ENCODE peak calls at places on chromosomes 16 and 17, in six cellular contexts. U is A673, Z is NCI-H2107, C is foreskin fibroblast, M is HS-5, K is DMS153. A is an unnamed sample.

GRCh38 chr16:14028207-14028606 is 42.9 kb upstream of the MRTFB start:
- DNase-seq in Z (peak; percentile 45), U (no peak), M (no peak), C (no peak), K (no peak), A (no peak)

GRCh38 chr16:4489030-4489429 is 12.8 kb downstream of the HMOX2 start:
- DNase-seq in U (no peak), K (no peak), M (peak; percentile 76), Z (no peak), C (peak; percentile 74), A (peak; percentile 48)

GRCh38 chr16:84553873-84554399 is 49.5 kb upstream of the MEAK7 start:
- DNase-seq in Z (no peak), C (no peak), M (no peak), U (no peak), K (no peak), A (no peak)

GRCh38 chr17:20127660-20128413 is 118.7 kb downstream of the SPECC1 start:
- DNase-seq in C (peak; percentile 69), U (no peak), M (no peak), Z (no peak), K (no peak), A (no peak)

GRCh38 chr17:45780921-45781320 is 3.2 kb upstream of the CRHR1 start:
- DNase-seq in M (no peak), C (peak; percentile 52), U (no peak), Z (no peak), K (no peak), A (no peak)

GRCh38 chr16:85395207-85395912 is 217.8 kb upstream of the GSE1 start:
- DNase-seq in U (peak; percentile 92), M (peak; percentile 64), K (peak; percentile 96), Z (peak; percentile 77), C (peak; percentile 99), A (peak; percentile 99)

GRCh38 chr16:52581530-52581929 is 34.6 kb upstream of the TOX3 start:
- DNase-seq in K (no peak), Z (no peak), U (peak; percentile 58), C (no peak), M (no peak), A (no peak)

GRCh38 chr17:79000396-79001189 is 9.0 kb downstream of the CANT1 start:
- DNase-seq in M (no peak), K (no peak), U (no peak), C (no peak), Z (no peak), A (no peak)

GRCh38 chr17:65656390-65657250 is 95.2 kb upstream of the AXIN2 start:
- DNase-seq in M (no peak), Z (no peak), C (peak; percentile 45), K (no peak), U (no peak), A (no peak)

GRCh38 chr16:20611350-20611902 is 35.3 kb upstream of the ACSM2B start:
- DNase-seq in C (no peak), Z (peak; percentile 42), U (no peak), M (no peak), K (peak; percentile 44), A (no peak)

GRCh38 chr17:61389670-61390478 is 9.8 kb upstream of the TBX2 start:
- DNase-seq in K (no peak), U (peak; percentile 60), C (peak; percentile 61), Z (no peak), M (no peak), A (no peak)

GRCh38 chr17:20267459-20267842 is 199.9 kb downstream of the LGALS9B start:
- DNase-seq in Z (no peak), U (peak; percentile 38), C (no peak), M (no peak), K (no peak), A (no peak)

GRCh38 chr16:53369921-53370320 is 64.3 kb upstream of the RBL2 start:
- DNase-seq in U (no peak), K (no peak), C (peak; percentile 53), M (no peak), Z (no peak), A (no peak)

GRCh38 chr17:82416264-82416663 is 1.9 kb upstream of the HEXD start:
- DNase-seq in Z (no peak), M (no peak), K (no peak), C (no peak), U (no peak), A (no peak)

GRCh38 chr17:21376835-21377690 is 906 bp downstream of the KCNJ12 start:
- DNase-seq in U (peak; percentile 35), C (peak; percentile 51), M (no peak), Z (no peak), K (no peak), A (peak; percentile 72)

GRCh38 chr17:60817187-60817586 is 139.5 kb downstream of the BCAS3 start:
- DNase-seq in C (peak; percentile 84), Z (no peak), U (peak; percentile 18), K (no peak), M (peak; percentile 71), A (peak; percentile 49)

GRCh38 chr16:56278196-56278855 is 87.0 kb downstream of the GNAO1 start:
- DNase-seq in K (no peak), C (no peak), Z (no peak), M (no peak), U (no peak), A (no peak)

GRCh38 chr17:4658478-4659305 is 17.2 kb upstream of the ALOX15 start:
- DNase-seq in K (no peak), U (no peak), Z (no peak), C (peak; percentile 30), M (no peak), A (peak; percentile 69)

GRCh38 chr16:683396-684066 is 603 bp downstream of the JMJD8 start:
- DNase-seq in U (no peak), M (no peak), K (no peak), Z (no peak), C (peak; percentile 43), A (no peak)

GRCh38 chr17:58325289-58325726 is 3.3 kb downstream of the TSPOAP1 start:
- DNase-seq in U (no peak), Z (no peak), K (no peak), M (no peak), C (no peak), A (no peak)

GRCh38 chr17:43817826-43818225 is 15.1 kb downstream of the MPP3 start:
- DNase-seq in M (no peak), C (no peak), U (no peak), Z (no peak), K (no peak), A (no peak)

GRCh38 chr16:71255721-71256120 is 25.2 kb upstream of the HYDIN start:
- DNase-seq in C (no peak), K (no peak), Z (no peak), M (no peak), U (no peak), A (no peak)

GRCh38 chr17:82245144-82246039 is 16.6 kb downstream of the SLC16A3 start:
- DNase-seq in U (no peak), M (no peak), C (no peak), K (no peak), Z (no peak), A (no peak)

GRCh38 chr16:9612267-9612666 is 520.8 kb downstream of the HAPSTR1 start:
- DNase-seq in U (peak; percentile 9), M (no peak), C (no peak), K (no peak), Z (no peak), A (no peak)

GRCh38 chr17:48427598-48427997 is 2.4 kb downstream of the SKAP1 start:
- DNase-seq in K (no peak), C (no peak), Z (no peak), U (peak; percentile 14), M (no peak), A (no peak)

GRCh38 chr16:51815527-51815926 is 664.5 kb upstream of the SALL1 start:
- DNase-seq in C (no peak), M (no peak), Z (no peak), K (no peak), U (no peak), A (no peak)

GRCh38 chr16:19084139-19084538 is 16.7 kb downstream of the COQ7 start:
- DNase-seq in K (no peak), M (no peak), U (no peak), Z (no peak), C (no peak), A (no peak)

GRCh38 chr17:81512984-81513668 is 527 bp upstream of the ACTG1 start:
- DNase-seq in Z (no peak), K (peak; percentile 67), C (peak; percentile 78), M (no peak), U (peak; percentile 83), A (no peak)

GRCh38 chr17:50957600-50958575 is 91.7 kb upstream of the TOB1 start:
- DNase-seq in C (no peak), M (no peak), K (no peak), Z (no peak), U (no peak), A (no peak)

GRCh38 chr17:8935194-8935593 is 30.3 kb downstream of the PIK3R5 start:
- DNase-seq in U (no peak), Z (no peak), M (peak; percentile 61), K (no peak), C (no peak), A (no peak)

A was measured in HTR-8/SVneo.